ENCODE peak calls at places on chromosomes 3 and 15, in four cellular contexts. K is HepG2, W is left ventricle myocardium superior, D is T-cell. Z is an unnamed sample.

GRCh38 chr3:72271923-72272322 is 487.0 kb upstream of the PROK2 start:
- ATAC-seq in K (no peak), W (no peak), D (no peak), Z (no peak)

GRCh38 chr15:101145362-101145761 is 106.5 kb downstream of the CHSY1 start:
- ATAC-seq in K (no peak), W (no peak), D (no peak), Z (no peak)

GRCh38 chr3:46417841-46418611 is 11.0 kb downstream of the CCRL2 start:
- ATAC-seq in K (no peak), W (no peak), D (no peak), Z (no peak)

GRCh38 chr15:31438601-31439265 is 112.1 kb downstream of the KLF13 start:
- ATAC-seq in K (no peak), W (no peak), D (no peak), Z (no peak)

GRCh38 chr3:43709022-43709421 is 18.3 kb downstream of the ABHD5 start:
- ATAC-seq in K (peak), W (peak), D (no peak), Z (peak)

GRCh38 chr3:11944052-11944673 is 60.0 kb upstream of the SYN2 start:
- ATAC-seq in K (peak), W (no peak), D (no peak), Z (no peak)

GRCh38 chr3:23880703-23881339 is 36.0 kb downstream of the NKIRAS1 start:
- ATAC-seq in K (no peak), W (no peak), D (no peak), Z (no peak)

GRCh38 chr3:148598619-148599018 is 99.1 kb upstream of the AGTR1 start:
- ATAC-seq in K (no peak), W (no peak), D (no peak), Z (no peak)

GRCh38 chr3:175659951-175660350 is 800.8 kb downstream of the NAALADL2 start:
- ATAC-seq in K (no peak), W (no peak), D (no peak), Z (no peak)

GRCh38 chr15:58286541-58286940 is 145.2 kb upstream of the LIPC start:
- ATAC-seq in K (no peak), W (no peak), D (no peak), Z (no peak)

GRCh38 chr3:49158108-49158709 is 7.9 kb downstream of the CCDC71 start:
- ATAC-seq in K (peak), W (peak), D (peak), Z (peak)

GRCh38 chr15:61227269-61228024 is 1.7 kb downstream of the RORA start:
- ATAC-seq in K (no peak), W (peak), D (no peak), Z (peak)

GRCh38 chr3:43181202-43181910 is 75.5 kb upstream of the POMGNT2 start:
- ATAC-seq in K (no peak), W (peak), D (peak), Z (no peak)

GRCh38 chr3:184440161-184440560 is 60.3 kb downstream of the CHRD start:
- ATAC-seq in K (no peak), W (no peak), D (no peak), Z (no peak)

GRCh38 chr3:189172668-189173419 is 1.1 kb downstream of the TPRG1 start:
- ATAC-seq in K (no peak), W (no peak), D (peak), Z (no peak)

GRCh38 chr15:74251187-74251811 is 15.2 kb downstream of the CCDC33 start:
- ATAC-seq in K (no peak), W (peak), D (no peak), Z (peak)

GRCh38 chr3:9146367-9147071 is 102.9 kb downstream of the SRGAP3 start:
- ATAC-seq in K (no peak), W (no peak), D (no peak), Z (no peak)

GRCh38 chr15:88987590-88987950 is 74.4 kb upstream of the MFGE8 start:
- ATAC-seq in K (peak), W (no peak), D (no peak), Z (no peak)

GRCh38 chr3:132378846-132379245 is 38.5 kb upstream of the DNAJC13 start:
- ATAC-seq in K (no peak), W (no peak), D (no peak), Z (no peak)

GRCh38 chr3:38843898-38844297 is 27.9 kb upstream of the SCN10A start:
- ATAC-seq in K (peak), W (peak), D (no peak), Z (no peak)

GRCh38 chr15:94298359-94298758 is 67.0 kb downstream of the MCTP2 start:
- ATAC-seq in K (no peak), W (no peak), D (no peak), Z (no peak)

GRCh38 chr15:73683624-73684536 is at the start of gene CD276:
- ATAC-seq in K (peak), W (peak), D (no peak), Z (peak)

GRCh38 chr3:15347104-15347736 is 14.8 kb upstream of the SH3BP5 start:
- ATAC-seq in K (no peak), W (no peak), D (peak), Z (no peak)

GRCh38 chr15:92391640-92392039 is 2.0 kb upstream of the ST8SIA2 start:
- ATAC-seq in K (peak), W (peak), D (no peak), Z (no peak)

GRCh38 chr3:146250449-146251382 is at the start of gene PLSCR4:
- ATAC-seq in K (peak), W (peak), D (no peak), Z (peak)

Z was measured in gastroesophageal sphincter.